ENCODE peak calls at places on chromosomes 3 and 15, in five cellular contexts. X is adrenal gland, P is ovary, I is body of pancreas, H is breast epithelium. Q is an unnamed sample.

GRCh38 chr15:66004618-66005262 is 135.4 kb downstream of the RAB11A start:
- DNase-seq in X (peak; percentile 45), H (no peak), I (peak; percentile 14), P (no peak), Q (no peak)

GRCh38 chr3:155032918-155033317 is 47.2 kb upstream of the MME start:
- DNase-seq in X (no peak), P (no peak), I (no peak), H (no peak), Q (no peak)

GRCh38 chr3:190302209-190302885 is 19.9 kb downstream of the CLDN1 start:
- DNase-seq in I (no peak), H (no peak), P (no peak), X (no peak), Q (no peak)

GRCh38 chr3:151169700-151170224 is 33.3 kb downstream of the GPR171 start:
- DNase-seq in X (peak; percentile 41), H (no peak), P (no peak), I (peak; percentile 64), Q (peak; percentile 72)

GRCh38 chr3:190321789-190322603 is at the start of gene CLDN1:
- DNase-seq in P (peak; percentile 86), X (peak; percentile 90), H (peak; percentile 78), I (peak; percentile 88), Q (peak; percentile 79)

GRCh38 chr15:90184786-90185704 is 16.1 kb upstream of the SEMA4B start:
- DNase-seq in I (peak; percentile 81), P (peak; percentile 87), X (peak; percentile 74), H (peak; percentile 77), Q (peak; percentile 79)

GRCh38 chr15:63587527-63587926 is 9.7 kb upstream of the FBXL22 start:
- DNase-seq in P (no peak), H (no peak), I (no peak), X (no peak), Q (no peak)

GRCh38 chr3:152405915-152406802 is 137.4 kb downstream of the MBNL1 start:
- DNase-seq in P (no peak), X (peak; percentile 37), I (peak; percentile 25), H (no peak), Q (no peak)

GRCh38 chr3:119613872-119614271 is 16.2 kb downstream of the PLA1A start:
- DNase-seq in H (no peak), I (no peak), P (no peak), X (no peak), Q (no peak)

GRCh38 chr3:116743062-116743461 is 33.5 kb downstream of the TUSC7 start:
- DNase-seq in H (no peak), I (peak; percentile 29), P (no peak), X (no peak), Q (no peak)

GRCh38 chr3:114626751-114627150 is 332.9 kb downstream of the TIGIT start:
- DNase-seq in P (no peak), X (no peak), I (no peak), H (no peak), Q (no peak)

GRCh38 chr3:81643721-81644120 is 117.7 kb downstream of the GBE1 start:
- DNase-seq in H (no peak), P (no peak), X (no peak), I (no peak), Q (no peak)

GRCh38 chr3:38226273-38226672 is 39.3 kb upstream of the SLC22A13 start:
- DNase-seq in H (no peak), X (no peak), I (no peak), P (no peak), Q (no peak)

GRCh38 chr15:71115567-71116351 is 488 bp downstream of the THSD4 start:
- DNase-seq in P (no peak), X (peak; percentile 62), I (peak; percentile 41), H (peak; percentile 64), Q (peak; percentile 44)

GRCh38 chr15:31571676-31572075 is 245.0 kb downstream of the KLF13 start:
- DNase-seq in I (no peak), X (no peak), H (no peak), P (no peak), Q (no peak)

GRCh38 chr3:128805771-128806170 is 73.6 kb upstream of the ACAD9 start:
- DNase-seq in P (no peak), I (no peak), H (no peak), X (no peak), Q (no peak)

GRCh38 chr15:39880718-39881387 is 39.2 kb downstream of the GPR176 start:
- DNase-seq in I (no peak), H (no peak), X (no peak), P (no peak), Q (no peak)

GRCh38 chr15:101068523-101068960 is 149.4 kb downstream of the LRRK1 start:
- DNase-seq in I (no peak), X (no peak), H (no peak), P (peak; percentile 12), Q (no peak)

GRCh38 chr15:28918141-28918983 is 32.6 kb downstream of the APBA2 start:
- DNase-seq in P (no peak), X (no peak), I (no peak), H (no peak), Q (no peak)

GRCh38 chr3:114314259-114314658 is 20.4 kb downstream of the TIGIT start:
- DNase-seq in H (no peak), P (no peak), X (no peak), I (no peak), Q (no peak)

GRCh38 chr15:75916978-75917377 is 13.3 kb downstream of the FBXO22 start:
- DNase-seq in I (no peak), H (no peak), X (no peak), P (no peak), Q (no peak)

GRCh38 chr3:193301441-193301840 is 60.4 kb downstream of the PLAAT1 start:
- DNase-seq in I (no peak), P (no peak), H (no peak), X (no peak), Q (no peak)

GRCh38 chr3:51941447-51941797 is 282 bp downstream of the RRP9 start:
- DNase-seq in H (no peak), P (no peak), I (no peak), X (no peak), Q (no peak)

GRCh38 chr3:51943451-51944391 is 1.6 kb downstream of the PARP3 start:
- DNase-seq in I (no peak), P (peak; percentile 51), X (no peak), H (no peak), Q (peak; percentile 18)

GRCh38 chr3:51940648-51941421 is 869 bp downstream of the RRP9 start:
- DNase-seq in I (no peak), H (no peak), X (peak; percentile 19), P (no peak), Q (no peak)

GRCh38 chr3:51942603-51943450 is 664 bp downstream of the PARP3 start:
- DNase-seq in H (no peak), I (peak; percentile 51), X (peak; percentile 85), P (peak; percentile 62), Q (peak; percentile 81)

GRCh38 chr3:51941798-51942602 is at the start of the genes PARP3 and RRP9:
- DNase-seq in I (peak; percentile 100), X (peak; percentile 100), H (peak; percentile 100), P (peak; percentile 100), Q (peak; percentile 100)
- TF ChIP-seq POLR2A in I (peak; percentile 66), X (peak; percentile 51), H (peak; percentile 42), P (peak; percentile 33), Q (peak; percentile 63)

GRCh38 chr15:33099213-33099612 is 95.3 kb downstream of the FMN1 start:
- DNase-seq in X (no peak), H (no peak), P (no peak), I (no peak), Q (no peak)

GRCh38 chr15:33101036-33101435 is 93.5 kb downstream of the FMN1 start:
- DNase-seq in I (no peak), P (no peak), X (no peak), H (no peak), Q (no peak)

GRCh38 chr15:33096134-33096533 is 98.4 kb downstream of the FMN1 start:
- DNase-seq in H (no peak), I (no peak), X (no peak), P (no peak), Q (no peak)

GRCh38 chr15:33100314-33100713 is 94.2 kb downstream of the FMN1 start:
- DNase-seq in P (no peak), H (no peak), X (no peak), I (no peak), Q (no peak)

GRCh38 chr15:33098082-33099058 is 96.1 kb downstream of the FMN1 start:
- DNase-seq in I (no peak), H (no peak), P (no peak), X (no peak), Q (no peak)
- H3K27ac ChIP-seq in I (no peak overlapping the region), H (no peak overlapping the region), P (no peak overlapping the region), X (no peak overlapping the region), Q (no peak overlapping the region)

GRCh38 chr3:42224178-42224577 is 41.8 kb downstream of the CCK start:
- DNase-seq in I (no peak), H (no peak), X (no peak), P (no peak), Q (no peak)
- H3K4me3 ChIP-seq in I (no peak overlapping the region), H (no peak overlapping the region), X (no peak overlapping the region), P (no peak overlapping the region), Q (no peak overlapping the region)

GRCh38 chr3:53464424-53464823 is 30.0 kb upstream of the CACNA1D start:
- DNase-seq in I (peak; percentile 52), X (peak; percentile 85), H (no peak), P (no peak), Q (no peak)
- TF ChIP-seq POLR2A in I (no peak), X (no peak), H (no peak), P (no peak), Q (no peak)

GRCh38 chr3:66410976-66411375 is 89.8 kb downstream of the LRIG1 start:
- DNase-seq in P (no peak), X (no peak), I (no peak), H (no peak), Q (no peak)

GRCh38 chr3:66408458-66408857 is 92.4 kb downstream of the LRIG1 start:
- DNase-seq in H (no peak), I (no peak), P (no peak), X (no peak), Q (no peak)

GRCh38 chr3:66409771-66410355 is 91.0 kb downstream of the LRIG1 start:
- DNase-seq in H (no peak), P (no peak), X (no peak), I (no peak), Q (no peak)

GRCh38 chr3:66411436-66411835 is 89.4 kb downstream of the LRIG1 start:
- DNase-seq in X (no peak), H (no peak), P (no peak), I (no peak), Q (no peak)

DNA sequence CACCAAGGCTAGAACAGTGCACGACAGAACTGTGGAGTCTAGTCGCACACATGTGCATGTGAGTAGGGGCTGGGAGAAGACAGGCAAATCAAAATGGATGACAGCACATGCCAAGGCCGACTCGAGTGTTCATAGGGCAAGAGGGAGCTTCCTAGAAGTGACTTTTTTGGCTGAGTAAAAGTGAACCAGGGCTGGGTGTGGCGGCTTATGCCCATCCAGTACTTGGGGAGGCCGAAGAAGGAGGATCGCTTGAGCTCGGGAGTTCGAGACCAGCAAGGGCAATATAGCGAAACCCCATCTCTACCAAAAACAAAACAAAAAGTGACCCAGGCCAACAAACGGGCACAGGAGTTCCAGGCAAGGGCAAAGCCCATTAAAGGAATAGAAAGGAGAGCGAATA is 90.5 kb downstream of the LRIG1 start:
- DNase-seq in P (no peak), H (no peak), I (no peak), X (no peak), Q (no peak)
- H3K27ac ChIP-seq in P (no peak overlapping the region), H (no peak overlapping the region), I (no peak overlapping the region), X (no peak overlapping the region), Q (no peak overlapping the region)